ENCODE peak calls at places on chromosome 20, in nine cellular contexts. M is small intestine, U is A549, I is IMR-90, C is heart right ventricle, O is body of pancreas, Q is hepatocyte, Z is cardiac muscle cell, N is thoracic aorta. V is an unnamed sample.

GRCh38 chr20:22453244-22454080 is 130.9 kb downstream of the FOXA2 start:
- DNase-seq in Z (peak), O (peak), Q (peak), N (no peak), C (no peak), I (no peak), M (peak), U (peak), V (peak)

GRCh38 chr20:49641683-49642649 is 71.7 kb downstream of the B4GALT5 start:
- DNase-seq in O (peak), C (no peak), M (peak), Z (no peak), N (no peak), Q (no peak), U (no peak), I (peak), V (no peak)

GRCh38 chr20:23150304-23151007 is 64.3 kb upstream of the CD93 start:
- DNase-seq in N (no peak), I (no peak), U (no peak), Z (no peak), M (no peak), C (no peak), O (no peak), Q (no peak), V (no peak)

GRCh38 chr20:17357238-17357637 is 130.4 kb downstream of the PCSK2 start:
- DNase-seq in Z (no peak), M (no peak), I (no peak), N (no peak), U (no peak), C (no peak), Q (no peak), O (no peak), V (no peak)

GRCh38 chr20:51554538-51555165 is 12.1 kb upstream of the NFATC2 start:
- DNase-seq in I (peak), O (no peak), Q (no peak), M (peak), U (no peak), C (no peak), Z (peak), N (no peak), V (peak)

GRCh38 chr20:48850681-48851299 is 23.0 kb upstream of the PREX1 start:
- DNase-seq in Z (no peak), C (no peak), Q (no peak), U (no peak), M (no peak), I (no peak), N (no peak), O (no peak), V (no peak)

GRCh38 chr20:17819395-17820093 is 119.8 kb downstream of the BANF2 start:
- DNase-seq in N (no peak), Q (no peak), O (no peak), Z (no peak), C (no peak), I (no peak), M (no peak), U (no peak), V (no peak)

GRCh38 chr20:24158271-24158670 is 169.7 kb upstream of the GGTLC1 start:
- DNase-seq in Z (no peak), Q (no peak), O (no peak), M (no peak), I (no peak), U (no peak), N (no peak), C (no peak), V (no peak)

GRCh38 chr20:61128701-61129655 is 123.1 kb upstream of the CDH4 start:
- DNase-seq in Q (no peak), I (no peak), C (no peak), U (no peak), O (no peak), N (no peak), Z (no peak), M (no peak), V (no peak)

GRCh38 chr20:6704132-6704861 is 63.2 kb upstream of the BMP2 start:
- DNase-seq in O (peak), Q (peak), C (no peak), N (no peak), I (peak), M (peak), U (peak), Z (peak), V (no peak)

GRCh38 chr20:45832619-45833018 is 980 bp upstream of the SNX21 start:
- DNase-seq in N (no peak), Q (no peak), U (no peak), C (no peak), M (no peak), O (no peak), Z (no peak), I (no peak), V (no peak)
- H3K27ac ChIP-seq in N (peak), Q (peak), U (peak), C (peak), M (no peak), O (peak), Z (peak), I (peak), V (peak)

GRCh38 chr20:57442160-57442887 is 51.1 kb downstream of the RBM38 start:
- DNase-seq in O (no peak), I (no peak), Z (no peak), C (no peak), N (no peak), Q (no peak), M (no peak), U (no peak), V (no peak)
- H3K27ac ChIP-seq in O (peak), I (no peak), Z (peak), C (peak), N (peak), Q (no peak), M (no peak), U (no peak), V (no peak)

GRCh38 chr20:36736451-36737182 is 9.3 kb downstream of the NDRG3 start:
- DNase-seq in U (no peak), O (no peak), Z (no peak), C (no peak), Q (no peak), M (no peak), N (no peak), I (no peak), V (no peak)
- H3K27ac ChIP-seq in U (no peak), O (no peak), Z (peak), C (no peak), Q (no peak), M (no peak), N (no peak), I (no peak), V (no peak)

GRCh38 chr20:3244613-3245012 is 5.6 kb upstream of the SLC4A11 start:
- DNase-seq in Q (no peak), M (no peak), I (no peak), U (no peak), O (no peak), N (no peak), Z (no peak), C (no peak), V (no peak)
- H3K27ac ChIP-seq in Q (no peak), M (no peak), I (no peak), U (no peak), O (no peak), N (no peak), Z (no peak), C (no peak), V (peak)

V was measured in RWPE1.